ENCODE peak calls at places on chromosomes 6 and 20, in five cellular contexts. One of them, this sample, is unnamed.

GRCh38 chr6:85672623-85673022 is 29.9 kb upstream of the SYNCRIP start:
- DNase-seq in kidney: no peak
- DNase-seq in fibroblast of lung: no peak
- DNase-seq in IMR-90: no peak
- DNase-seq in GM23248: no peak
- DNase-seq in this sample: peak

GRCh38 chr6:119138906-119139541 is 60.6 kb upstream of the FAM184A start:
- DNase-seq in fibroblast of lung: no peak
- DNase-seq in IMR-90: no peak
- DNase-seq in kidney: no peak
- DNase-seq in GM23248: no peak
- DNase-seq in this sample: no peak

GRCh38 chr6:27757307-27757706 is 154.9 kb downstream of the OR2B2 start:
- DNase-seq in fibroblast of lung: peak
- DNase-seq in IMR-90: no peak
- DNase-seq in kidney: peak
- DNase-seq in GM23248: peak
- DNase-seq in this sample: peak

GRCh38 chr6:152270301-152270925 is 366.7 kb downstream of the SYNE1 start:
- DNase-seq in GM23248: peak
- DNase-seq in fibroblast of lung: peak
- DNase-seq in kidney: no peak
- DNase-seq in IMR-90: peak
- DNase-seq in this sample: no peak

GRCh38 chr6:112149719-112150263 is 62.4 kb downstream of the FAM229B start:
- DNase-seq in IMR-90: peak
- DNase-seq in kidney: no peak
- DNase-seq in fibroblast of lung: peak
- DNase-seq in GM23248: peak
- DNase-seq in this sample: no peak

GRCh38 chr6:133033263-133033662 is 207.9 kb upstream of the EYA4 start:
- DNase-seq in kidney: no peak
- DNase-seq in IMR-90: peak
- DNase-seq in GM23248: no peak
- DNase-seq in fibroblast of lung: no peak
- DNase-seq in this sample: no peak

GRCh38 chr20:48397689-48398005 is 430.2 kb downstream of the PREX1 start:
- DNase-seq in kidney: no peak
- DNase-seq in fibroblast of lung: no peak
- DNase-seq in IMR-90: no peak
- DNase-seq in GM23248: no peak
- DNase-seq in this sample: no peak

GRCh38 chr6:157229733-157230132 is 93.6 kb downstream of the TMEM242 start:
- DNase-seq in kidney: no peak
- DNase-seq in GM23248: no peak
- DNase-seq in fibroblast of lung: no peak
- DNase-seq in IMR-90: no peak
- DNase-seq in this sample: peak

GRCh38 chr6:31659649-31660223 is 842 bp downstream of the C6orf47 start:
- DNase-seq in IMR-90: peak
- DNase-seq in GM23248: peak
- DNase-seq in kidney: no peak
- DNase-seq in fibroblast of lung: peak
- DNase-seq in this sample: peak

GRCh38 chr20:36591854-36592641 is 13.5 kb upstream of the RAB5IF start:
- DNase-seq in kidney: no peak
- DNase-seq in GM23248: peak
- DNase-seq in fibroblast of lung: peak
- DNase-seq in IMR-90: peak
- DNase-seq in this sample: peak

GRCh38 chr20:62628691-62629090 is 13.6 kb upstream of the SLCO4A1 start:
- DNase-seq in kidney: no peak
- DNase-seq in fibroblast of lung: no peak
- DNase-seq in GM23248: no peak
- DNase-seq in IMR-90: peak
- DNase-seq in this sample: peak

GRCh38 chr6:1229808-1230207 is 82.1 kb upstream of the FOXQ1 start:
- DNase-seq in kidney: no peak
- DNase-seq in fibroblast of lung: no peak
- DNase-seq in IMR-90: no peak
- DNase-seq in GM23248: no peak
- DNase-seq in this sample: no peak

GRCh38 chr6:148944608-148945007 is 197.8 kb downstream of the UST start:
- DNase-seq in IMR-90: no peak
- DNase-seq in kidney: no peak
- DNase-seq in fibroblast of lung: no peak
- DNase-seq in GM23248: no peak
- DNase-seq in this sample: no peak

GRCh38 chr6:113630365-113630737 is 226.8 kb upstream of the MARCKS start:
- DNase-seq in fibroblast of lung: peak
- DNase-seq in IMR-90: peak
- DNase-seq in kidney: no peak
- DNase-seq in GM23248: peak
- DNase-seq in this sample: no peak

GRCh38 chr6:33423777-33424176 is 3.9 kb downstream of the SYNGAP1 start:
- DNase-seq in IMR-90: no peak
- DNase-seq in fibroblast of lung: no peak
- DNase-seq in GM23248: no peak
- DNase-seq in kidney: no peak
- DNase-seq in this sample: no peak

GRCh38 chr6:148915889-148916288 is 169.1 kb downstream of the UST start:
- DNase-seq in IMR-90: no peak
- DNase-seq in fibroblast of lung: peak
- DNase-seq in kidney: no peak
- DNase-seq in GM23248: no peak
- DNase-seq in this sample: no peak

GRCh38 chr6:5674141-5674540 is 332.6 kb downstream of the NRN1 start:
- DNase-seq in fibroblast of lung: peak
- DNase-seq in kidney: no peak
- DNase-seq in IMR-90: no peak
- DNase-seq in GM23248: no peak
- DNase-seq in this sample: no peak

GRCh38 chr20:13119583-13119982 is 101.5 kb upstream of the ISM1 start:
- DNase-seq in IMR-90: peak
- DNase-seq in GM23248: peak
- DNase-seq in kidney: no peak
- DNase-seq in fibroblast of lung: peak
- DNase-seq in this sample: peak

GRCh38 chr20:15561707-15562106 is 1011.5 kb downstream of the KIF16B start:
- DNase-seq in GM23248: no peak
- DNase-seq in kidney: no peak
- DNase-seq in fibroblast of lung: no peak
- DNase-seq in IMR-90: no peak
- DNase-seq in this sample: no peak

GRCh38 chr6:2109796-2110195 is 135.6 kb downstream of the GMDS start:
- DNase-seq in GM23248: no peak
- DNase-seq in IMR-90: no peak
- DNase-seq in fibroblast of lung: no peak
- DNase-seq in kidney: no peak
- DNase-seq in this sample: no peak

GRCh38 chr6:36745836-36746235 is 48.2 kb downstream of the RAB44 start:
- DNase-seq in kidney: no peak
- DNase-seq in fibroblast of lung: no peak
- DNase-seq in IMR-90: no peak
- DNase-seq in GM23248: no peak
- DNase-seq in this sample: no peak
- H3K9ac ChIP-seq in kidney: no peak
- H3K9ac ChIP-seq in fibroblast of lung: no peak
- H3K9ac ChIP-seq in IMR-90: no peak
- H3K9ac ChIP-seq in GM23248: no peak
- H3K9ac ChIP-seq in this sample: no peak

GRCh38 chr6:41836660-41837052 is 49.2 kb downstream of the TOMM6 start:
- DNase-seq in kidney: no peak
- DNase-seq in GM23248: peak
- DNase-seq in IMR-90: peak
- DNase-seq in fibroblast of lung: peak
- DNase-seq in this sample: no peak

GRCh38 chr6:41836022-41836659 is 48.6 kb downstream of the TOMM6 start:
- DNase-seq in GM23248: no peak
- DNase-seq in kidney: no peak
- DNase-seq in IMR-90: peak
- DNase-seq in fibroblast of lung: peak
- DNase-seq in this sample: no peak
- H3K27ac ChIP-seq in GM23248: no peak
- H3K27ac ChIP-seq in kidney: no peak
- H3K27ac ChIP-seq in IMR-90: no peak
- H3K27ac ChIP-seq in fibroblast of lung: no peak
- H3K27ac ChIP-seq in this sample: no peak

GRCh38 chr20:40276291-40276690 is 412.7 kb downstream of the MAFB start:
- DNase-seq in GM23248: peak
- DNase-seq in kidney: no peak
- DNase-seq in fibroblast of lung: no peak
- DNase-seq in IMR-90: no peak
- DNase-seq in this sample: peak

GRCh38 chr20:40274912-40275654 is 414.0 kb downstream of the MAFB start:
- DNase-seq in kidney: no peak
- DNase-seq in IMR-90: no peak
- DNase-seq in fibroblast of lung: no peak
- DNase-seq in GM23248: no peak
- DNase-seq in this sample: no peak

GRCh38 chr20:40279390-40279789 is 409.6 kb downstream of the MAFB start:
- DNase-seq in kidney: no peak
- DNase-seq in fibroblast of lung: peak
- DNase-seq in IMR-90: peak
- DNase-seq in GM23248: peak
- DNase-seq in this sample: peak

GRCh38 chr20:40275738-40276137 is 413.3 kb downstream of the MAFB start:
- DNase-seq in kidney: no peak
- DNase-seq in GM23248: no peak
- DNase-seq in IMR-90: no peak
- DNase-seq in fibroblast of lung: no peak
- DNase-seq in this sample: peak
- H3K4me3 ChIP-seq in kidney: no peak
- H3K4me3 ChIP-seq in GM23248: no peak
- H3K4me3 ChIP-seq in IMR-90: no peak
- H3K4me3 ChIP-seq in fibroblast of lung: no peak
- H3K4me3 ChIP-seq in this sample: no peak

DNA sequence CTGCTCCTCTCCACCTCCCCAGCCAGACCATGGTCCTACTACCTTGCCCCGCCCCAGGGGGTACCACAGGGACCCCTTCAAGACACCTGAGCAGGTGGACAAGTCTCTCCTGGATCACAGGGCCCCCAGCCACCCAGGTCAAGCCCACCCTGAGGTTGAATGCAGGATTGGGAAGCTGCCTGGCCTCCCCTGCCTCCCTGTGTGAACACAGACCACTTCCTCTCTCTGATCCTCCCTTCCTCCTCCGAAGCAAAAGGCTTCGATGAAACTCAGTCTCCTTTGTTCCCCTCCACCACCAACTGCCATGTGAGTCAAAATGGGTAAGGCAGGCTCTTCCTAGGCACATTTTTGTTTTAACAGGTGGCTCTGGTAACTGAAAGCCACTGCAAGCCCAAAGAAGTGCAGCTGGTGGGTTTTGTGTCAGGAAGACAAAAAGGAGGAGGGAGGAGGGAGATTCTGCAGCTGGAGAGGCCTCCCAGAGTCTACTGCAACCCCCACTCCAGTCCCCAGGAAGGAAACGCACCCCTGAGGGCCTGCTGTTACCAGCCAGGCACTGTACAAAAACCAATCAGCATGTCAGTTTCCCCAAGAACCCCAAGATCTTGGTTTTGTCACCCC is 5.4 kb downstream of the ADA start:
- DNase-seq in fibroblast of lung: peak
- DNase-seq in kidney: peak
- DNase-seq in IMR-90: peak
- DNase-seq in GM23248: no peak
- DNase-seq in this sample: peak
- H3K9ac ChIP-seq in fibroblast of lung: no peak
- H3K9ac ChIP-seq in kidney: no peak
- H3K9ac ChIP-seq in IMR-90: no peak
- H3K9ac ChIP-seq in GM23248: no peak
- H3K9ac ChIP-seq in this sample: no peak

GRCh38 chr6:140537211-140537610 is 1162.8 kb upstream of the CITED2 start:
- DNase-seq in IMR-90: peak
- DNase-seq in kidney: no peak
- DNase-seq in fibroblast of lung: no peak
- DNase-seq in GM23248: peak
- DNase-seq in this sample: no peak

GRCh38 chr6:140537834-140538680 is 1163.6 kb upstream of the CITED2 start:
- DNase-seq in fibroblast of lung: peak
- DNase-seq in kidney: peak
- DNase-seq in IMR-90: peak
- DNase-seq in GM23248: peak
- DNase-seq in this sample: peak

GRCh38 chr6:140541288-140541687 is 1166.8 kb upstream of the CITED2 start:
- DNase-seq in kidney: no peak
- DNase-seq in IMR-90: no peak
- DNase-seq in GM23248: no peak
- DNase-seq in fibroblast of lung: no peak
- DNase-seq in this sample: no peak

GRCh38 chr6:140540743-140541142 is 1166.3 kb upstream of the CITED2 start:
- DNase-seq in kidney: no peak
- DNase-seq in IMR-90: no peak
- DNase-seq in GM23248: no peak
- DNase-seq in fibroblast of lung: no peak
- DNase-seq in this sample: no peak

GRCh38 chr6:140538926-140539325 is 1164.5 kb upstream of the CITED2 start:
- DNase-seq in kidney: no peak
- DNase-seq in GM23248: peak
- DNase-seq in IMR-90: peak
- DNase-seq in fibroblast of lung: no peak
- DNase-seq in this sample: no peak
- H3K27ac ChIP-seq in kidney: no peak
- H3K27ac ChIP-seq in GM23248: peak
- H3K27ac ChIP-seq in IMR-90: peak
- H3K27ac ChIP-seq in fibroblast of lung: peak
- H3K27ac ChIP-seq in this sample: peak

DNA sequence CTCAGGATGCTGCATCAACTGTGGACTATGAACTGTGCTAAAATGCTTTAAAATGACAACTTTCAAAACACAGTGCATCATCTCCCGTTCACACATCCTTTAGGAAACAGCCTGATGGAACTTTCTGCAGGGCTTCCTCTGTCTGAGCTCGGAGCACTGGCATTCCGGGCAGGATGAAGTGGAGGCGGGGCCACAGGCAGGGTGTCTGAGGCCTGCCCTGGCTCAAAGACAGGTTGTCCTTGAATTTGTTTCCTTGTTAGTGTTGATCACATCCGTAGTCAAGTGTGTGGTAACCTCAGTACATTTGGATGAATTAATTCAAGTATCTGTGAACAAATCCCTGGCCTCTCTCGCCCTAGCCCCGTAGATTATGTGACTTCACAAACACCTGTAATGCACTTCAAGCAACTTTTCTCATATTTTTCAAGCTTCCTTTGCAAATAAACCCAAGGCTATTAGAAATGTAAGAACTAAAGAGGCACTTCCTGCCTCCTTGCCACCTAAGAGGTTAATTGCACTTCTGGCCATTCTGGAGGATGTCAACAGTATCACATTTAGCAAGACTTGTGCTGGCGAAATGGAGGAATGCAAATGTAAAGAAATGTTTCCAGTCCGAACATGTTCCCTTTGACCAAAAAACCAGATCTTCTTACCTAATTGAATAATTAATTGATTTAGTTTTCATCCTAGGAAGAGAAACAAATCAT is 3.1 kb downstream of the CD93 start:
- DNase-seq in GM23248: no peak
- DNase-seq in kidney: no peak
- DNase-seq in fibroblast of lung: no peak
- DNase-seq in IMR-90: no peak
- DNase-seq in this sample: peak
- H3K4me3 ChIP-seq in GM23248: no peak
- H3K4me3 ChIP-seq in kidney: peak
- H3K4me3 ChIP-seq in fibroblast of lung: no peak
- H3K4me3 ChIP-seq in IMR-90: no peak
- H3K4me3 ChIP-seq in this sample: no peak

GRCh38 chr6:15382089-15382488 is 136.2 kb downstream of the JARID2 start:
- DNase-seq in kidney: no peak
- DNase-seq in GM23248: no peak
- DNase-seq in fibroblast of lung: no peak
- DNase-seq in IMR-90: no peak
- DNase-seq in this sample: no peak
- H3K9ac ChIP-seq in kidney: no peak
- H3K9ac ChIP-seq in GM23248: no peak
- H3K9ac ChIP-seq in fibroblast of lung: no peak
- H3K9ac ChIP-seq in IMR-90: no peak
- H3K9ac ChIP-seq in this sample: no peak